ENCODE peak calls at places on chromosomes 2 and 18, in four cellular contexts. O, M, J and W are unnamed samples.

GRCh38 chr2:157918319-157918718 is 42.2 kb upstream of the ACVR1 start:
- ATAC-seq in O (no peak), M (no peak), J (no peak), W (no peak)

GRCh38 chr2:30323499-30323898 is 92.2 kb downstream of the LBH start:
- ATAC-seq in O (no peak), M (no peak), J (no peak), W (no peak)

GRCh38 chr2:233535276-233535675 is 31.3 kb downstream of the USP40 start:
- ATAC-seq in O (no peak), M (no peak), J (no peak), W (no peak)

GRCh38 chr2:121363632-121364420 is 78.8 kb upstream of the TFCP2L1 start:
- ATAC-seq in O (no peak), M (peak; percentile 66), J (no peak), W (peak; percentile 48)

GRCh38 chr2:54387592-54387991 is 68.5 kb upstream of the SPTBN1 start:
- ATAC-seq in O (no peak), M (peak; percentile 21), J (no peak), W (no peak)

GRCh38 chr18:55477537-55478300 is 110.3 kb downstream of the TCF4 start:
- ATAC-seq in O (no peak), M (peak; percentile 80), J (peak; percentile 86), W (peak; percentile 81)

GRCh38 chr2:99420751-99421299 is 69.0 kb downstream of the REV1 start:
- ATAC-seq in O (no peak), M (peak; percentile 87), J (no peak), W (peak; percentile 30)

GRCh38 chr2:37721219-37721600 is 49.8 kb upstream of the CDC42EP3 start:
- ATAC-seq in O (no peak), M (no peak), J (no peak), W (no peak)

GRCh38 chr2:180071797-180072196 is 64.7 kb upstream of the CWC22 start:
- ATAC-seq in O (no peak), M (no peak), J (no peak), W (no peak)

GRCh38 chr2:34570266-34570872 is 971.3 kb upstream of the FAM98A start:
- ATAC-seq in O (no peak), M (no peak), J (no peak), W (no peak)

GRCh38 chr2:73870084-73870483 is 22.7 kb upstream of the ACTG2 start:
- ATAC-seq in O (no peak), M (peak; percentile 98), J (no peak), W (no peak)